ENCODE peak calls at places on chromosome 18, in eight cellular contexts. Z, O, C, R, Y, S, F and T are unnamed samples.

GRCh38 chr18:44793685-44794084 is 113.0 kb downstream of the SETBP1 start:
- DNase-seq in Z (no peak), O (no peak), C (no peak), R (no peak), Y (no peak), S (no peak), F (no peak), T (no peak)

GRCh38 chr18:42752921-42753320 is 362.6 kb downstream of the RIT2 start:
- DNase-seq in Z (no peak), O (no peak), C (no peak), R (no peak), Y (no peak), S (no peak), F (no peak), T (no peak)

GRCh38 chr18:45241982-45242565 is 373.2 kb upstream of the SLC14A2 start:
- DNase-seq in Z (no peak), O (no peak), C (no peak), R (no peak), Y (no peak), S (no peak), F (no peak), T (no peak)

GRCh38 chr18:58097127-58097906 is 53.3 kb downstream of the NEDD4L start:
- DNase-seq in Z (no peak), O (no peak), C (no peak), R (no peak), Y (no peak), S (no peak), F (peak; percentile 31), T (no peak)

GRCh38 chr18:582465-582864 is 2.3 kb downstream of the CETN1 start:
- DNase-seq in Z (no peak), O (no peak), C (no peak), R (no peak), Y (no peak), S (no peak), F (no peak), T (no peak)

GRCh38 chr18:76568726-76569125 is 73.7 kb upstream of the ZNF516 start:
- DNase-seq in Z (no peak), O (no peak), C (no peak), R (no peak), Y (no peak), S (no peak), F (no peak), T (no peak)

GRCh38 chr18:69754108-69754507 is 193.6 kb downstream of the CD226 start:
- DNase-seq in Z (no peak), O (no peak), C (no peak), R (no peak), Y (no peak), S (no peak), F (no peak), T (no peak)

GRCh38 chr18:26477828-26478466 is 70.4 kb downstream of the KCTD1 start:
- DNase-seq in Z (no peak), O (no peak), C (no peak), R (peak; percentile 38), Y (no peak), S (no peak), F (no peak), T (no peak)

GRCh38 chr18:7457276-7457675 is 109.8 kb upstream of the PTPRM start:
- DNase-seq in Z (no peak), O (no peak), C (no peak), R (no peak), Y (no peak), S (no peak), F (no peak), T (no peak)

GRCh38 chr18:62187543-62188378 is 706 bp downstream of the RELCH start:
- DNase-seq in Z (peak; percentile 67), O (no peak), C (peak; percentile 21), R (peak; percentile 33), Y (no peak), S (no peak), F (peak; percentile 29), T (peak; percentile 19)

GRCh38 chr18:78721281-78721949 is 258.2 kb upstream of the SALL3 start:
- DNase-seq in Z (no peak), O (no peak), C (no peak), R (no peak), Y (no peak), S (no peak), F (no peak), T (no peak)

GRCh38 chr18:34661464-34662087 is 48.5 kb upstream of the DTNA start:
- DNase-seq in Z (no peak), O (no peak), C (peak; percentile 13), R (peak; percentile 67), Y (no peak), S (no peak), F (peak; percentile 56), T (peak; percentile 42)

GRCh38 chr18:9273221-9273620 is 61.4 kb upstream of the TWSG1 start:
- DNase-seq in Z (no peak), O (no peak), C (no peak), R (no peak), Y (no peak), S (no peak), F (no peak), T (no peak)

GRCh38 chr18:76619342-76620315 is 124.6 kb upstream of the ZNF516 start:
- DNase-seq in Z (peak; percentile 82), O (no peak), C (peak; percentile 39), R (peak; percentile 90), Y (no peak), S (peak; percentile 54), F (peak; percentile 47), T (no peak)

GRCh38 chr18:60090170-60090569 is 190.4 kb downstream of the PMAIP1 start:
- DNase-seq in Z (no peak), O (peak; percentile 5), C (no peak), R (no peak), Y (no peak), S (no peak), F (no peak), T (no peak)

DNA sequence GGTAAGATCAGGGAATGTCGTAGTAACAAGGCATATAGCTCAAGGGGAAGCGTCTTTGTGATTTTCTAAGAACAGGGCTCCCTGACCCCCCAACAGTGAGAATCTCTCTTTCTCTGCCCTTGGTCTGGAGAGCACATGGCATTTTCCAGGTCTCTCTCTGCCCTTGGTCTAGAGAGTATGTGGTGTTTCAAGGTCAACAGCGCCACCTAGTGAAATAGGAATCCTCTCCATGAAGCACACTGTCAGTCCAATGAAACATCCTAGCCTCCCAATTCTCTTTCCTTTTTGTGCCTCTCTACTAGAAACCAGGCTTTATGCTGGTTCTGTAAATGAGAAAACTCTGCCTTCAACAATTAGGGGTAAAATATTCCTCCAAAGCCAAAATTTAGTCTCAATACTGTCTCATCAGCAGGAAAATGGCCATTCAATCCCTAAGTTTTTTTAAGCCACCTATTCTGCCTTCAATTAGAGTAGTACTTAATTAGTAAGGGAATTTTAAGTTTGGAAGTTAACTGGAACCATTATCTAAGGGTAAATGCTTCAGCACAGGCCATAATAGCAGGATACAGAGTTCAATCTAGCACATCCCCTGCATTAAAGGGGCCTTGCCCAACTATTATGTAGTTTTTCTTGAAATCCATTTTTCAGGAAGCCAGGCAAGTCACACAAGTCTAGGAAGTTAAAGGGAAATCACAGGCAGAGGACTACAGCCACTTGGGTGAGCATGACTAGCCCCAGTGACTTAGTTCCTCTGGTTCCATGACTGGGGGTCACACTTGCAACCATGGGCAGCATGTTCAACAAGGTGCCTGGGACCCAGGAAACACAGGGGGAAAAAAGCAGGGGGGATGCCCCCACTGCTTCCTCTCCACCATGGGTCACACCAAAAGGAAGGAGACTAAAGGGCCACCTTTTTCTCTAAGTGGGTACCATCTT is 12.4 kb downstream of the DYM start:
- DNase-seq in Z (no peak), O (no peak), C (peak; percentile 55), R (peak; percentile 82), Y (no peak), S (no peak), F (peak; percentile 59), T (no peak)
- TF ChIP-seq CTCF in Z (peak; percentile 16), O (peak; percentile 65), C (peak; percentile 56), R (peak; percentile 40), Y (peak; percentile 23), S (peak; percentile 44), F (peak; percentile 62), T (peak; percentile 40)

GRCh38 chr18:24558403-24558802 is 98.0 kb downstream of the HRH4 start:
- DNase-seq in Z (no peak), O (no peak), C (no peak), R (no peak), Y (no peak), S (no peak), F (no peak), T (no peak)
- TF ChIP-seq CTCF in Z (no peak), O (no peak), C (no peak), R (no peak), Y (no peak), S (no peak), F (no peak), T (no peak)

GRCh38 chr18:49764032-49764431 is 49.3 kb downstream of the ACAA2 start:
- DNase-seq in Z (no peak), O (no peak), C (no peak), R (no peak), Y (no peak), S (no peak), F (peak; percentile 38), T (no peak)

GRCh38 chr18:49766646-49767045 is 46.7 kb downstream of the ACAA2 start:
- DNase-seq in Z (no peak), O (no peak), C (no peak), R (no peak), Y (no peak), S (no peak), F (no peak), T (no peak)

GRCh38 chr18:49769047-49769708 is 44.2 kb downstream of the ACAA2 start:
- DNase-seq in Z (no peak), O (no peak), C (no peak), R (no peak), Y (no peak), S (no peak), F (no peak), T (no peak)

GRCh38 chr18:49767111-49768050 is 46.0 kb downstream of the ACAA2 start:
- DNase-seq in Z (no peak), O (no peak), C (no peak), R (no peak), Y (no peak), S (no peak), F (no peak), T (no peak)

GRCh38 chr18:49768051-49768391 is 45.3 kb downstream of the ACAA2 start:
- DNase-seq in Z (no peak), O (no peak), C (peak; percentile 61), R (peak; percentile 62), Y (no peak), S (peak; percentile 27), F (peak; percentile 80), T (no peak)
- TF ChIP-seq CTCF in Z (peak; percentile 41), O (peak; percentile 39), C (peak; percentile 42), R (peak; percentile 82), Y (no peak), S (no peak), F (peak; percentile 91), T (peak; percentile 8)

GRCh38 chr18:38539871-38540270 is 974.3 kb upstream of the CELF4 start:
- DNase-seq in Z (no peak), O (no peak), C (no peak), R (no peak), Y (no peak), S (no peak), F (no peak), T (no peak)

GRCh38 chr18:38539373-38539772 is 973.8 kb upstream of the CELF4 start:
- DNase-seq in Z (no peak), O (no peak), C (no peak), R (no peak), Y (no peak), S (no peak), F (no peak), T (no peak)

DNA sequence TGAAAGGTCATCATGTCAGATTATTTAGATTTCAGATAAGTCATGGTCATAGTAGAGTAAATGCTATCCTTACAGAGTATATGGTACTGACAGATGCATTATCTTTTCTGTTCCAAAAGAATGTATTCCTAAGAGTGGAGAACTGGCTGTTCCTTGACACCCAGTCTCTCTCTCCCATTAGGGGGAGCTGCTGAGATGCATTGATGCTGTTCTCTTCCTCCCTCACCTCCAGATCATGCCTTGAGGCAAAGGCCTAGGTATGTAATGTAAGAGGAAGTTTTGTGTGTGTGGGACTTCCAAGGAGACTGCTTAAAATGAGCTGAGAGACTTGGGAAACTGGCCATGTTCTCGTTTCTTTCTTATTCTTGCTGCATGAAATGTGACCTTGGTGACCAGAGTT is 979.5 kb upstream of the CELF4 start:
- DNase-seq in Z (no peak), O (peak; percentile 5), C (peak; percentile 57), R (peak; percentile 81), Y (no peak), S (no peak), F (no peak), T (peak; percentile 9)
- TF ChIP-seq CTCF in Z (no peak), O (peak; percentile 51), C (no peak), R (peak; percentile 34), Y (no peak), S (no peak), F (no peak), T (peak; percentile 28)